ENCODE peak calls at places on chromosomes 1 and 21, in seven cellular contexts. One of them, this sample, is unnamed.

GRCh38 chr1:903721-904270 is 19.9 kb upstream of the SAMD11 start:
- DNase-seq in Right ventricle myocardium superior: peak
- DNase-seq in IMR-90: no peak
- DNase-seq in germinal center: peak
- DNase-seq in left cardiac atrium: peak
- DNase-seq in AG04450: no peak
- DNase-seq in A172: no peak
- DNase-seq in this sample: no peak

GRCh38 chr1:212288614-212289013 is 3.4 kb downstream of the PPP2R5A start:
- DNase-seq in Right ventricle myocardium superior: no peak
- DNase-seq in IMR-90: peak
- DNase-seq in germinal center: no peak
- DNase-seq in left cardiac atrium: no peak
- DNase-seq in AG04450: no peak
- DNase-seq in A172: no peak
- DNase-seq in this sample: no peak

GRCh38 chr1:154459044-154459443 is 43.0 kb upstream of the TDRD10 start:
- DNase-seq in Right ventricle myocardium superior: no peak
- DNase-seq in IMR-90: no peak
- DNase-seq in germinal center: no peak
- DNase-seq in left cardiac atrium: no peak
- DNase-seq in AG04450: no peak
- DNase-seq in A172: no peak
- DNase-seq in this sample: no peak

GRCh38 chr1:66330711-66331110 is 203.2 kb upstream of the SGIP1 start:
- DNase-seq in Right ventricle myocardium superior: no peak
- DNase-seq in IMR-90: peak
- DNase-seq in germinal center: no peak
- DNase-seq in left cardiac atrium: no peak
- DNase-seq in AG04450: peak
- DNase-seq in A172: peak
- DNase-seq in this sample: peak

GRCh38 chr1:191577213-191577612 is 581.0 kb upstream of the RGS18 start:
- DNase-seq in Right ventricle myocardium superior: no peak
- DNase-seq in IMR-90: no peak
- DNase-seq in germinal center: no peak
- DNase-seq in left cardiac atrium: no peak
- DNase-seq in AG04450: no peak
- DNase-seq in A172: no peak
- DNase-seq in this sample: no peak

GRCh38 chr1:245901565-245901964 is 605.5 kb downstream of the SMYD3 start:
- DNase-seq in Right ventricle myocardium superior: no peak
- DNase-seq in IMR-90: no peak
- DNase-seq in germinal center: no peak
- DNase-seq in left cardiac atrium: no peak
- DNase-seq in AG04450: no peak
- DNase-seq in A172: no peak
- DNase-seq in this sample: no peak

GRCh38 chr1:192951961-192952460 is 107.1 kb downstream of the UCHL5 start:
- DNase-seq in Right ventricle myocardium superior: no peak
- DNase-seq in IMR-90: peak
- DNase-seq in germinal center: peak
- DNase-seq in left cardiac atrium: no peak
- DNase-seq in AG04450: peak
- DNase-seq in A172: peak
- DNase-seq in this sample: peak

GRCh38 chr21:42527489-42528158 is 14.0 kb downstream of the SLC37A1 start:
- DNase-seq in Right ventricle myocardium superior: no peak
- DNase-seq in IMR-90: no peak
- DNase-seq in germinal center: peak
- DNase-seq in left cardiac atrium: no peak
- DNase-seq in AG04450: no peak
- DNase-seq in A172: no peak
- DNase-seq in this sample: no peak

GRCh38 chr1:154940880-154941228 is 4.3 kb upstream of the PMVK start:
- DNase-seq in Right ventricle myocardium superior: no peak
- DNase-seq in IMR-90: no peak
- DNase-seq in germinal center: no peak
- DNase-seq in left cardiac atrium: no peak
- DNase-seq in AG04450: no peak
- DNase-seq in A172: no peak
- DNase-seq in this sample: no peak

GRCh38 chr1:243348331-243348730 is 92.5 kb downstream of the SDCCAG8 start:
- DNase-seq in Right ventricle myocardium superior: no peak
- DNase-seq in IMR-90: no peak
- DNase-seq in germinal center: no peak
- DNase-seq in left cardiac atrium: no peak
- DNase-seq in AG04450: no peak
- DNase-seq in A172: no peak
- DNase-seq in this sample: no peak

GRCh38 chr1:10283318-10283984 is 73.1 kb downstream of the KIF1B start:
- DNase-seq in Right ventricle myocardium superior: no peak
- DNase-seq in IMR-90: no peak
- DNase-seq in germinal center: no peak
- DNase-seq in left cardiac atrium: no peak
- DNase-seq in AG04450: no peak
- DNase-seq in A172: peak
- DNase-seq in this sample: no peak

This sample was measured in foreskin melanocyte.